ENCODE peak calls at places on chromosomes 2 and 18, in seven cellular contexts. D is Peyer's patch, X is neural crest cell, P is HL-60, Z is AG09309, S is GM10248, U is epithelial cell of esophagus. E is an unnamed sample.

GRCh38 chr18:44682181-44682870 is 1.6 kb downstream of the SETBP1 start:
- DNase-seq in S (peak), U (peak), Z (no peak), P (no peak), D (peak), X (no peak), E (no peak)

GRCh38 chr2:105261061-105261460 is 19.5 kb downstream of the GPR45 start:
- DNase-seq in X (no peak), S (no peak), P (peak), Z (peak), D (no peak), U (peak), E (no peak)

GRCh38 chr2:170298861-170299429 is 121.0 kb downstream of the MYO3B start:
- DNase-seq in P (no peak), S (no peak), U (no peak), Z (no peak), X (no peak), D (no peak), E (no peak)

GRCh38 chr18:39296293-39296888 is 1730.8 kb upstream of the CELF4 start:
- DNase-seq in P (no peak), Z (no peak), D (no peak), U (no peak), X (no peak), S (no peak), E (no peak)

GRCh38 chr18:63237911-63238710 is 81.5 kb downstream of the BCL2 start:
- DNase-seq in S (no peak), P (no peak), X (peak), U (peak), Z (peak), D (no peak), E (no peak)

GRCh38 chr2:234827096-234827860 is 124.5 kb upstream of the SH3BP4 start:
- DNase-seq in U (peak), S (no peak), D (no peak), P (no peak), Z (no peak), X (no peak), E (no peak)

GRCh38 chr2:224952942-224953657 is 89.2 kb downstream of the DOCK10 start:
- DNase-seq in S (peak), P (peak), X (no peak), Z (no peak), U (no peak), D (peak), E (peak)

GRCh38 chr2:70870790-70871189 is 35.2 kb upstream of the CD207 start:
- DNase-seq in P (no peak), U (no peak), S (no peak), D (no peak), Z (no peak), X (no peak), E (no peak)

GRCh38 chr2:97751752-97752151 is 38.4 kb downstream of the ZAP70 start:
- DNase-seq in P (no peak), S (no peak), U (no peak), Z (no peak), X (no peak), D (no peak), E (no peak)

GRCh38 chr2:162056796-162057399 is 17.1 kb downstream of the DPP4 start:
- DNase-seq in U (peak), Z (no peak), X (no peak), D (no peak), S (no peak), P (no peak), E (no peak)

GRCh38 chr2:159661286-159661685 is 44.9 kb upstream of the BAZ2B start:
- DNase-seq in X (no peak), D (no peak), S (no peak), P (no peak), U (no peak), Z (no peak), E (no peak)

GRCh38 chr2:125745514-125745913 is 910.4 kb upstream of the GYPC start:
- DNase-seq in S (no peak), D (peak), Z (no peak), U (peak), P (peak), X (peak), E (no peak)

GRCh38 chr18:23232331-23232730 is 97.0 kb downstream of the CABLES1 start:
- DNase-seq in U (no peak), Z (no peak), D (no peak), S (no peak), X (no peak), P (no peak), E (no peak)

GRCh38 chr2:46001741-46002506 is 295.3 kb upstream of the EPAS1 start:
- DNase-seq in Z (no peak), X (no peak), S (no peak), U (no peak), D (no peak), P (no peak), E (no peak)

GRCh38 chr18:48641981-48642380 is 103.2 kb downstream of the CTIF start:
- DNase-seq in S (no peak), U (no peak), Z (no peak), X (no peak), P (no peak), D (no peak), E (no peak)

GRCh38 chr2:218999881-219000568 is 6.8 kb upstream of the CRYBA2 start:
- DNase-seq in X (no peak), Z (no peak), S (no peak), U (no peak), P (no peak), D (no peak), E (no peak)

GRCh38 chr2:45793564-45793963 is 142.1 kb downstream of the PRKCE start:
- DNase-seq in X (no peak), U (no peak), S (no peak), D (peak), P (no peak), Z (no peak), E (no peak)

DNA sequence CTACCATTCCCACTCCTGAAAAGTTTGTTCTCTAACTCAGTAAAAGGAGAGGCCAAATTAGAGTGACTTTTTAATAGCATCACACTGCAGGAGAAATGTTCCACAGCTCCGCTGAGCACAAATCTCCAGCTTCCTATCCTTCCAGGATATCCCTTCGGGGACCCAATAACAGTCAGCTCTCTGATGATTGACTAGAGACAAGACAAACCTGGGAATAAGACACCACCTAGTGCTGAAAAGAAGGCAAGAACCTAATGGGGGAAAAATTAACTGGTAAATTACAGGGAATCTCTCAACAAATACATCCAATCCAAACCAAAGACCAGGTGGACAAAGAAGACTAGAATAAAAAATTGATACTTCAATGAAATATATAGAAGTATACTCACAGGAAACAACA is 977.1 kb upstream of the SOX11 start:
- DNase-seq in U (no peak), X (no peak), D (no peak), S (no peak), Z (no peak), P (no peak), E (no peak)
- TF ChIP-seq CTCF in U (no peak), X (peak), D (no peak), S (no peak), Z (no peak), P (no peak), E (no peak)

GRCh38 chr18:75178376-75178775 is 30.6 kb downstream of the PTGR3 start:
- DNase-seq in S (no peak), Z (no peak), U (no peak), P (no peak), X (no peak), D (peak), E (no peak)
- TF ChIP-seq CTCF in S (no peak), Z (no peak), U (no peak), P (no peak), X (no peak), D (no peak), E (no peak)

GRCh38 chr2:142112648-142113278 is 18.1 kb downstream of the LRP1B start:
- DNase-seq in U (peak), X (no peak), D (no peak), S (no peak), Z (peak), P (no peak), E (no peak)
- TF ChIP-seq CTCF in U (peak), X (peak), D (no peak), S (no peak), Z (no peak), P (no peak), E (no peak)

DNA sequence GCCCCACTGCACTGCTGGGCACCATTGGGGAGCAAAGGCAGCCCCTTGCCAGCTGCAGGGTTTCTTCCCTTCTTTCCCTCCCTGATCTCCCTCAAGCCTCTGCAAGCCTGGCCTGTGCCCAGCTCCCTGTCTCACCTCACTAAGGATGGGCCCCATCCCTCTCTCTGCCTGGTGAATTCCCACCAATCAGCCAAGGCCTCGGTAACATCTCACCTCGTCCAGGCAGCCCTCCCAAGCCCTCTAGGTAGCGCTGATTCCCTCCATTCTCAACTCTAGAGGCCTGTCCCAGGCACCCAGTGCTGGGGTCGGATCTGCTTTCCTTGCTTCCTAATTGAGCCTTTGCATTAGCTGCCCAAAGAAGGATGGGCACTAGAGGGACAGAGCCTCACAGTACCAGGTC is 63.0 kb downstream of the CELF4 start:
- DNase-seq in X (no peak), D (no peak), U (no peak), P (no peak), S (no peak), Z (no peak), E (no peak)
- TF ChIP-seq CTCF in X (no peak), D (no peak), U (no peak), P (no peak), S (no peak), Z (no peak), E (no peak)

DNA sequence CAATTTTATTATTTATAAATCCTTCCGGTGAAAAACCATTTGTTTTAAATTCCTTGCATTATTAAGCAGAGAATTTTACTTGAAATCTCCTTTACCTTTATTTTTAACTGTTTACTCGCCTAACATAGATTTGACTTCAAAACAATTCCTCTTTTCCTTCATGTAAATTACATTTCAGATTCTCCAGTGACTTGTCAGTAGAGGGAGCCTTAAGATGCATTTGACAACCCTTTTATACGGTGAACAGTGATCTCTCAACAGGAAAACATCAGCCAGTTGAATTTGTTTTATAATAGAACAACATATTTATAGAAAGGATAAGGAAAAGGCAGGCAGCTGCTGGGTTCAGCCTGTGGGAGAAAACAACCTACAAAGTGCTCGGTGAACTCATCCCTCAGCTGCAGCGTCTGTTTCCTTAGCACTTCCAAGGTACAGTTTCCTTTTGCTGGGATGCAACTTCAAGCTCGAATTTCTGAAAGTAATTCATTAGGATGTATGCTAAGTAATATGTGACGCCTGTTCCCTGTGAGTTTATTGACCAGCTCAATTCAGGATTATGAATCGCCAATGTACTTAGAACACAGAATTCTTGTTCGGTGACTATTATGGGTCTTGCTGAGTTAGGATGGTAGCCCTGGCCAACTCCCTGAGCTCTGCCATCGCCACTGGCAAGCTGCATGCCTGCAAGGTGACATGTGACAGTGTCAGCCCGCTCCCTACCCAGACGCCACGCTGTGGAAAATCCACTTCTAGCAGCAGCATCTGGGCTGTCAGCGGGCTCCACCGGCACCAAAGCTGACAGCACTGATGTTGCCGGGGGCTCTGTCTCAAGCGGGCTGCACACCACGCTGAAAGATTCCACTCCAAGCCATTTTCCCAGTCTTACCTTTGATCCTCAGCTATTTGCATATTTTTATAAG is 100.9 kb downstream of the MYT1L start:
- DNase-seq in D (no peak), U (peak), Z (no peak), S (no peak), X (no peak), P (no peak), E (no peak)
- TF ChIP-seq CTCF in D (no peak), U (no peak), Z (no peak), S (no peak), X (peak), P (no peak), E (no peak)

GRCh38 chr2:134778372-134778771 is 59.6 kb upstream of the TMEM163 start:
- DNase-seq in P (no peak), S (no peak), Z (no peak), X (no peak), U (no peak), D (no peak), E (no peak)
- TF ChIP-seq CTCF in P (no peak), S (peak), Z (no peak), X (peak), U (no peak), D (no peak), E (peak)

GRCh38 chr2:237889811-237890210 is 30.4 kb downstream of the RAMP1 start:
- DNase-seq in Z (no peak), P (no peak), S (no peak), U (no peak), X (no peak), D (no peak), E (no peak)
- TF ChIP-seq CTCF in Z (no peak), P (no peak), S (no peak), U (no peak), X (no peak), D (no peak), E (no peak)

GRCh38 chr2:64865831-64866146 is 123.4 kb upstream of the SLC1A4 start:
- DNase-seq in D (no peak), X (no peak), Z (no peak), U (no peak), P (no peak), S (no peak), E (no peak)
- TF ChIP-seq CTCF in D (no peak), X (no peak), Z (no peak), U (no peak), P (no peak), S (no peak), E (peak)

GRCh38 chr2:86703704-86704370 is 16.3 kb upstream of the RMND5A start:
- DNase-seq in D (peak), X (no peak), U (peak), S (no peak), Z (peak), P (no peak), E (no peak)
- TF ChIP-seq CTCF in D (peak), X (no peak), U (peak), S (no peak), Z (no peak), P (no peak), E (no peak)